ENCODE peak calls at places on chromosomes 1 and 21, in four cellular contexts. I is A549, L is BJ, U is heart right ventricle. F is an unnamed sample.

GRCh38 chr21:35743571-35743970 is 316.8 kb downstream of the SETD4 start:
- DNase-seq in U (no peak), I (no peak), L (no peak), F (no peak)

GRCh38 chr21:34183331-34183928 is 110.1 kb downstream of the MRPS6 start:
- DNase-seq in I (no peak), L (no peak), U (no peak), F (no peak)

GRCh38 chr21:32719085-32719484 is 8.7 kb downstream of the SYNJ1 start:
- DNase-seq in U (no peak), L (no peak), I (no peak), F (no peak)

GRCh38 chr21:38203229-38203628 is 53.6 kb upstream of the KCNJ15 start:
- DNase-seq in U (no peak), L (no peak), I (no peak), F (no peak)

GRCh38 chr1:154666051-154666793 is 58.2 kb upstream of the ADAR start:
- DNase-seq in U (no peak), L (no peak), I (no peak), F (no peak)

GRCh38 chr21:45401916-45402900 is 2.8 kb upstream of the COL18A1 start:
- DNase-seq in L (no peak), I (no peak), U (peak; percentile 3), F (no peak)

GRCh38 chr1:48028218-48028804 is 31.1 kb upstream of the TRABD2B start:
- DNase-seq in U (no peak), L (no peak), I (no peak), F (no peak)

GRCh38 chr1:48442864-48443619 is 29.0 kb downstream of the SPATA6 start:
- DNase-seq in L (no peak), U (no peak), I (no peak), F (no peak)

GRCh38 chr1:229607370-229607769 is 18.6 kb downstream of the TAF5L start:
- DNase-seq in I (no peak), L (no peak), U (no peak), F (no peak)

GRCh38 chr1:166383137-166383536 is 216.3 kb upstream of the FAM78B start:
- DNase-seq in U (no peak), I (no peak), L (no peak), F (no peak)

GRCh38 chr21:36079671-36080070 is 9.8 kb downstream of the CBR1 start:
- DNase-seq in I (no peak), U (no peak), L (no peak), F (no peak)

GRCh38 chr1:33762099-33762830 is 101.6 kb upstream of the HMGB4 start:
- DNase-seq in L (no peak), I (no peak), U (no peak), F (peak; percentile 50)

GRCh38 chr21:42424848-42425602 is 21.3 kb downstream of the UBASH3A start:
- DNase-seq in L (no peak), U (no peak), I (no peak), F (no peak)

GRCh38 chr1:234139966-234140365 is 233.3 kb upstream of the COA6 start:
- DNase-seq in L (peak; percentile 33), I (peak; percentile 81), U (no peak), F (no peak)

GRCh38 chr1:18941221-18942141 is 15.0 kb downstream of the IFFO2 start:
- DNase-seq in I (no peak), L (no peak), U (no peak), F (no peak)

GRCh38 chr21:36785615-36786014 is 86.7 kb downstream of the SIM2 start:
- DNase-seq in I (no peak), L (no peak), U (no peak), F (no peak)

DNA sequence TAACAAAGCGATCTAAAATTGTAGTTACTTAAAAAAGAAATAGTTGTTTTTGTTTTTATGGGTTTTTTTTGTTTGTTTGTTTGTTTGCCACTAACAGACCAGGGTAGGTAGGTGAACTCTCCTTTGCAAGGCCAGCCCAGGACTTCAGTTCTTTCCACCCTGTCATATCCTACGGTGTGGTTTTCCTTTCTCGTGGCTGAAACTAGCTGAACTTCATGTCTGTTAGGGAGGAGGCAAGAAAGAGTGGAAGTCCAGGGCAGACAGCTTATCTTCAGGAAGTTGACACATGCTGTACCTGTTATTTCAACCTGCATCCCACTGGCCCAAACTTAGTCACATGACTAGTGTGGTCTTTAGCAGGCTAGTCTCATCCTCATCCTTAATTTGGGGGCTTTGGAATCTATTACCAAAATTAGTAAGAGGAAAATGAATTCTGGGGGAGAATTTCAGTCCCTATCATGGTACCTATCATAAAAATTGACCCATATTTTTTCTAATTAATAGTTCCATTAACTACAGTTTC is 62.9 kb upstream of the LRRC7 start:
- DNase-seq in U (no peak), I (no peak), L (no peak), F (no peak)
- TF ChIP-seq CTCF in U (no peak), I (no peak), L (no peak), F (no peak)

DNA sequence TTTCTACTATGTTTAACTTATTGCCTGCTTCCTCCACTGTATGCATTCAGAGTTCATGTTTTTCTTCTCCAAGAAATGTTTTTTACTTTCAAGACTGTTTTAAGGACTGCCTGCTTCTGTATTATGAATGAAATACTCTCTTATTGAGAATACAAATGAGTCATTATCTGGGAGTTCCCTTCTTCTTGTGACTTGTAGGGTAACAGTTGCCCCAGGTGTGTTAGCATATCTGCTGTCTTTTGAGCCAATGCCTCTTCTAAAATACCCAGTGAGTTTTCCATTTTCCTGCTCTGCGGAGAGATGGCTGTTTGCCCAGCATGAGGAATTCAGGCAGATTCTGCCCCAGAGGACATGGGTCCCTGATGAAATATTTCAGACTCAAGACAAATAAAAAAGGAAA is 34.1 kb upstream of the ST6GALNAC5 start:
- DNase-seq in U (no peak), L (no peak), I (no peak), F (no peak)
- H3K4me3 ChIP-seq in U (no peak overlapping the region), L (no peak overlapping the region), I (no peak overlapping the region), F (no peak overlapping the region)

GRCh38 chr1:156556354-156556753 is 16.0 kb downstream of the IQGAP3 start:
- DNase-seq in U (no peak), I (no peak), L (no peak), F (no peak)
- TF ChIP-seq CTCF in U (no peak), I (no peak), L (no peak), F (no peak)

GRCh38 chr1:3070654-3071506 is 1.9 kb downstream of the PRDM16 start:
- DNase-seq in I (no peak), L (no peak), U (no peak), F (no peak)

GRCh38 chr1:3067671-3068399 is 1.2 kb upstream of the PRDM16 start:
- DNase-seq in U (no peak), I (no peak), L (no peak), F (no peak)

GRCh38 chr1:3068400-3069361 is at the start of gene PRDM16:
- DNase-seq in U (no peak), L (no peak), I (peak; percentile 59), F (no peak)

GRCh38 chr1:3070304-3070653 is 1.3 kb downstream of the PRDM16 start:
- DNase-seq in I (no peak), L (no peak), U (no peak), F (no peak)

GRCh38 chr1:3069491-3070303 is 694 bp downstream of the PRDM16 start:
- DNase-seq in U (no peak), L (no peak), I (peak; percentile 37), F (no peak)
- H3K4me3 ChIP-seq in U (peak overlapping the region; percentile 87), L (peak overlapping the region; percentile 41), I (peak overlapping the region; percentile 79), F (peak overlapping the region; percentile 55)

GRCh38 chr1:41833519-41834000 is 85.2 kb downstream of the HIVEP3 start:
- DNase-seq in U (no peak), L (no peak), I (no peak), F (no peak)

GRCh38 chr1:41822865-41823264 is 95.9 kb downstream of the HIVEP3 start:
- DNase-seq in U (no peak), L (no peak), I (no peak), F (no peak)

GRCh38 chr1:41823453-41823852 is 95.3 kb downstream of the HIVEP3 start:
- DNase-seq in I (no peak), U (peak; percentile 40), L (no peak), F (no peak)

GRCh38 chr1:41830711-41831110 is 88.0 kb downstream of the HIVEP3 start:
- DNase-seq in U (no peak), L (no peak), I (no peak), F (no peak)

GRCh38 chr1:41827991-41828570 is 90.6 kb downstream of the HIVEP3 start:
- DNase-seq in I (no peak), L (no peak), U (no peak), F (no peak)
- TF ChIP-seq CTCF in I (no peak), L (no peak), U (no peak), F (no peak)

GRCh38 chr1:23913212-23913880 is at the start of gene CNR2:
- DNase-seq in U (no peak), I (no peak), L (no peak), F (no peak)
- H3K4me3 ChIP-seq in U (no peak within 1 kb of the TSS), I (no peak within 1 kb of the TSS), L (no peak within 1 kb of the TSS), F (no peak within 1 kb of the TSS)

DNA sequence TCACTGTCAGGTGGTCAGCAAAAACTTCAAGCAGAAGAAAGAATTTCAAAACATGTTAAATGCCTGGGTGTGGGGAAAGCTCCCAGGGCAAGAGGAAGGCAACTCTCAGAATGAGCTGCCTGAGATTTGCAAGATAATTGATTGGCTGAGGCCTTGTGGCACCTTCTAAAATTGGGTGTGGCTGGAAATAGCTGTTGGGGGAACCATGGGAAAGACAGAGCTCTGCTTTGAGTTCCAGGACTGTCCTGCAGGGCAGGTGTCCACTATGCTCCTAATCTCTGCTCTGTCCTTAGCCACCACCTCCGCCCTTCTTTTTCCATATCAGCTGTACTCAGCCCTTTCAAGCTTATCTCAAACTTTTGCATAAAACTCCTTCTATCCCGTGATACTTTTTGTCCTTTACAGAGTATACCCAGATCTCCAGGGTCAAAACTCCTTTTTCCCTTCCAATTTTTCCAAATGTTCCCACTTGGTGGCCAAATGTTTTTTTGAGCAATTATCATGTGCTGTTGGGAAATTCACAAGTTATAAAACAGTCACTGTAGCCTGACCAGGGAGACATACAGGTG is 23.8 kb upstream of the PPP2R5A start:
- DNase-seq in I (no peak), L (no peak), U (no peak), F (no peak)
- TF ChIP-seq CTCF in I (no peak), L (no peak), U (no peak), F (no peak)

DNA sequence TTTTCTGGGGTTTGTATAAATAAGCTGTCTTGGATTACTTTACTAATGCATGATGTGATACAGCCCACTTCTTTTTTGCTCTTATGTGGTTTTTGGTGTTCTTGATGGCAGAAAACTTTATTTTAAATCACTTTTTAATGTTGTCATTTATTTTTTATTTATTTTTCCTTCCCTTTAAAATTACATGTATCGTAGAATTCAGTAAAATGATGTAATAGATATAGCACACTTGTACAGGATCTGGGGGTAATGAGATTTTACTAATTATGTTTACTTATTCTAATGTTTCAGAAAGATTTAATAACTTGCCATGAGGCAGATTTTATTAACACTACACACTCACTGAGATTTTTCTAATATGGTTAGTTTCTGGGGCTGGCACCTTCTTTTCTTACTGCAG is 701 bp upstream of the B3GALT2 start:
- DNase-seq in U (no peak), I (no peak), L (no peak), F (no peak)
- H3K4me3 ChIP-seq in U (peak overlapping the region; percentile 30), I (no peak overlapping the region), L (no peak overlapping the region), F (no peak overlapping the region)

GRCh38 chr1:202205523-202206190 is 12.1 kb downstream of the LGR6 start:
- DNase-seq in L (no peak), I (no peak), U (no peak), F (no peak)
- TF ChIP-seq CTCF in L (no peak), I (no peak), U (peak; percentile 13), F (no peak)